ENCODE peak calls at places on chromosomes 11 and 22, in five cellular contexts. X is M059J; C is fibroblast of lung; M is naive thymus-derived CD4-positive, alpha-beta T cell; N is EL. B is an unnamed sample.

GRCh38 chr11:130208241-130209127 is 48.9 kb downstream of the ST14 start:
- DNase-seq in X (no peak), M (no peak), C (no peak), N (no peak), B (no peak)

GRCh38 chr22:37059876-37060449 is 8.4 kb downstream of the KCTD17 start:
- DNase-seq in M (no peak), N (no peak), C (no peak), X (no peak), B (no peak)

GRCh38 chr11:120198787-120199469 is 11.9 kb upstream of the OAF start:
- DNase-seq in M (no peak), N (no peak), X (no peak), C (no peak), B (no peak)

GRCh38 chr11:60912851-60913550 is 957 bp upstream of the TMEM109 start:
- DNase-seq in M (no peak), X (no peak), N (no peak), C (no peak), B (no peak)

GRCh38 chr11:111413849-111414248 is 34.8 kb upstream of the POU2AF1 start:
- DNase-seq in N (no peak), M (no peak), C (no peak), X (no peak), B (no peak)

GRCh38 chr11:72378704-72379383 is 55.5 kb downstream of the CLPB start:
- DNase-seq in C (peak; percentile 54), X (peak; percentile 8), N (no peak), M (no peak), B (no peak)

GRCh38 chr22:10741210-10741609 is 4786.8 kb upstream of the OR11H1 start:
- DNase-seq in X (no peak), M (no peak), C (no peak), N (no peak), B (no peak)

GRCh38 chr11:1832181-1832988 is 2.4 kb upstream of the SYT8 start:
- DNase-seq in X (peak; percentile 53), M (peak; percentile 46), C (peak; percentile 14), N (peak; percentile 19), B (no peak)

GRCh38 chr22:44032126-44032730 is 8.1 kb downstream of the PARVB start:
- DNase-seq in M (no peak), C (peak; percentile 60), N (no peak), X (no peak), B (no peak)

GRCh38 chr11:121841487-121842167 is 274.4 kb downstream of the BLID start:
- DNase-seq in X (peak; percentile 76), N (peak; percentile 90), M (no peak), C (peak; percentile 94), B (peak; percentile 57)

GRCh38 chr22:20145832-20146223 is 5.0 kb downstream of the CCDC188 start:
- DNase-seq in C (no peak), M (no peak), N (no peak), X (no peak), B (no peak)

GRCh38 chr11:2813141-2813908 is 72.2 kb downstream of the CDKN1C start:
- DNase-seq in C (peak; percentile 82), N (no peak), M (no peak), X (peak; percentile 35), B (no peak)

GRCh38 chr22:32904044-32904443 is 102.5 kb downstream of the TIMP3 start:
- DNase-seq in X (peak; percentile 59), M (no peak), N (peak; percentile 28), C (peak; percentile 50), B (peak; percentile 23)

GRCh38 chr22:41540365-41540764 is 3.9 kb downstream of the POLR3H start:
- DNase-seq in X (no peak), M (no peak), C (no peak), N (no peak), B (no peak)